ENCODE peak calls at places on chromosomes 6 and 20, in ten cellular contexts. I is trophoblast cell, Q is brain microvascular endothelial cell, U is neuronal stem cell, D is pancreas, Y is K562, X is GM23338, F is tibial nerve, V is tibial artery, P is lung. A is an unnamed sample.

GRCh38 chr20:3857405-3857804 is 10.8 kb downstream of the MAVS start:
- DNase-seq in I (no peak), Q (no peak), X (no peak), P (no peak), V (no peak), F (no peak), U (no peak), Y (no peak), D (no peak), A (no peak)

GRCh38 chr20:41347523-41348429 is 7.2 kb downstream of the LPIN3 start:
- DNase-seq in I (no peak), F (no peak), D (no peak), Y (no peak), X (no peak), V (no peak), P (no peak), U (no peak), Q (no peak), A (peak; percentile 34)

GRCh38 chr20:878511-879307 is 37.4 kb downstream of the ANGPT4 start:
- DNase-seq in D (no peak), U (peak; percentile 74), X (peak; percentile 84), I (peak; percentile 23), V (no peak), F (no peak), Y (peak; percentile 61), Q (no peak), P (no peak), A (no peak)

GRCh38 chr6:169841251-169841650 is 89.8 kb downstream of the ERMARD start:
- DNase-seq in V (peak; percentile 9), P (no peak), X (no peak), F (no peak), Y (no peak), D (no peak), I (no peak), Q (no peak), U (no peak), A (no peak)

GRCh38 chr6:43990275-43990626 is 137.0 kb downstream of the MRPL14 start:
- DNase-seq in P (no peak), U (no peak), Y (no peak), F (no peak), I (no peak), V (no peak), Q (no peak), X (no peak), D (no peak), A (peak; percentile 77)

GRCh38 chr6:39366875-39367618 is 44.5 kb upstream of the KCNK16 start:
- DNase-seq in V (no peak), U (no peak), Q (peak; percentile 17), F (no peak), I (no peak), X (no peak), Y (no peak), D (no peak), P (no peak), A (no peak)

GRCh38 chr6:135722679-135723078 is 128.8 kb upstream of the PDE7B start:
- DNase-seq in X (no peak), U (no peak), Q (peak; percentile 87), P (no peak), F (no peak), V (no peak), D (no peak), I (no peak), Y (no peak), A (no peak)

GRCh38 chr6:36914227-36914794 is 28.6 kb downstream of the C6orf89 start:
- DNase-seq in Q (no peak), U (no peak), X (peak; percentile 90), Y (no peak), F (no peak), V (no peak), P (peak; percentile 48), I (peak; percentile 10), D (no peak), A (peak; percentile 59)

GRCh38 chr6:43014434-43014909 is 423 bp downstream of the KLHDC3 start:
- DNase-seq in P (no peak), D (no peak), Q (peak; percentile 36), F (no peak), V (no peak), I (peak; percentile 26), U (no peak), Y (no peak), X (no peak), A (no peak)

GRCh38 chr20:32111763-32112162 is 2.2 kb downstream of the TM9SF4 start:
- DNase-seq in Y (no peak), F (no peak), V (peak; percentile 30), U (no peak), Q (no peak), P (no peak), I (no peak), D (no peak), X (no peak), A (no peak)

GRCh38 chr6:40439401-40439800 is 147.8 kb downstream of the LRFN2 start:
- DNase-seq in F (no peak), Q (no peak), X (peak; percentile 18), Y (no peak), D (no peak), P (no peak), V (no peak), U (no peak), I (no peak), A (no peak)

GRCh38 chr6:109456710-109457595 is 1.4 kb upstream of the MICAL1 start:
- DNase-seq in P (peak; percentile 74), D (no peak), Y (no peak), U (no peak), X (peak; percentile 19), Q (no peak), F (no peak), I (peak; percentile 27), V (peak; percentile 82), A (peak; percentile 86)

GRCh38 chr6:13425971-13426931 is 61.1 kb downstream of the GFOD1 start:
- DNase-seq in V (peak; percentile 46), X (no peak), I (peak; percentile 71), D (no peak), F (no peak), U (no peak), Y (no peak), Q (peak; percentile 24), P (no peak), A (peak; percentile 65)

GRCh38 chr20:24917797-24918578 is 31.1 kb upstream of the CST7 start:
- DNase-seq in X (peak; percentile 92), P (peak; percentile 56), Q (peak; percentile 61), V (peak; percentile 54), I (peak; percentile 80), U (peak; percentile 80), F (peak; percentile 55), D (peak; percentile 91), Y (peak; percentile 62), A (peak; percentile 90)

GRCh38 chr20:43357352-43357751 is 100.3 kb upstream of the SRSF6 start:
- DNase-seq in F (no peak), V (no peak), P (no peak), X (no peak), U (no peak), I (no peak), Y (no peak), Q (no peak), D (no peak), A (no peak)

GRCh38 chr6:39684790-39685485 is 40.3 kb downstream of the KIF6 start:
- DNase-seq in Q (no peak), Y (peak; percentile 14), U (no peak), X (no peak), I (peak; percentile 91), F (no peak), P (no peak), D (no peak), V (no peak), A (no peak)

DNA sequence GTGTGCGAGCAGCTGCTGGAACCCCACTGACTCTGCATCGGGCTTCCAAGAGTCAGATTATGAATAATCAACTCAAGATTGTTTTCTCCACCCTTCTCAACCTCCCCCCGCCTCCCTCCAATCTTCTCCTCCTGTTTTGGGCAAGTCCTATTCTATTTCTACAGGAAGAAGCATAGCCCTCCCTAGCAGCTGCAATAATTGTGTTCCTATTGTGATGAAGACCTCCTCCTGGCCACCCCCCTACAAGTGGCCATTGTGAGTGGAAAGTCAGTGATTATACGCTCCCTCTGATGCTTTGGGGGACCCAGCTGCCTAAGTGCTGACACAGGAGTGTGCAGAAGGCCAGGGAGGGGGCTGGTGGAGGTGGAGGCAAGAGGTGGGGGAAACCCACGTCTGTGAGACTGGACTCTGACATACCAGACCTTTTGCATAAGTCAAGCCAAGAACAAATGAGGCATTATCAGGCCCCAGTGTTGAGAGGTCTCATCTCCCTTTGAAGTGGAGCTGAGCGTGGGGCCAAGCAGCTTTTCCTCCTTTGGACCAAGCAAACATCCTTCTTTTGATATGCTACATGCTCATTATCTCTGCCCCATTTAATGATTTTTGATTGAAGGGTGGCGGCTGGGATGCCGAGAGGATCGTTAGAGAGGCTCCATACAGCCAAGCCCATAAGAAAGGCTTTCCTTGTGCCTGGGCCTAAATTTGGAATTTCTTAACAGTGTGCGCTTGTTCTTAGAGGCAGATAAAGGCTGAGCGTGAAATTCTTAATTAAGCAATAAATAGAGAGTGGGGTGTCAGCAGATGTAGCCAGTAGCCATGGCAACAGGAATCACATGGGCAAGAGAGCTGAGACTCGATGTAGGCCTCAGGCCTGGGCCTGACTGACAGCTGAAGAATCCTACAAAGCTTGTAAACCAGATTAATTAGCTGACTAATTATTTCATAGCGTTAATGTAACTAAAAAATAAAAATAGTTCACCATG is 244.6 kb downstream of the PKHD1 start:
- DNase-seq in U (peak; percentile 33), Y (no peak), P (no peak), V (no peak), X (no peak), D (no peak), F (no peak), Q (no peak), I (no peak), A (no peak)
- H3K4me3 ChIP-seq in U (peak overlapping the region; percentile 18), Y (no peak overlapping the region), P (no peak overlapping the region), V (no peak overlapping the region), X (no peak overlapping the region), D (no peak overlapping the region), F (no peak overlapping the region), Q (no peak overlapping the region), I (no peak overlapping the region), A (no peak overlapping the region)

DNA sequence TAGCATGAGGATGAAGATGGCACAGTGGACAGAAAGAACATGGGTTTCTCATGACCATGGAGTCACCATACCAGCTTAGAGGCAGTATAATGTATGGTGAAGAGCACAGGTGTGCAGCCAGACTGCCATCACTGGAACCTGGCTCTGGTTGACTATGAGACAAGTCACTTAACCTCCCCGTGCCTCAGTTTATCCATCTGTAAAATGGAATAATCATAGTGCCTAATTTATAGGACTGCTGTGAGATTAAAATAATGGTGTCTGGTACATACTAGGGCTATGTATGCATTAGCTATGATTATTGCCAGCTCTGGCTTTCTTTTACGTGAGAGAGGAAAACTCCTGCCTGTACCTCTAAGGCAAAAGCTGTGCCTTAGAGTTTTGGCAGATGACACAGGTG is 19.4 kb downstream of the SLC35B3 start:
- DNase-seq in Q (no peak), U (no peak), X (no peak), D (no peak), P (no peak), V (no peak), F (no peak), I (no peak), Y (no peak), A (no peak)
- H3K36me3 ChIP-seq in Q (peaks cover 19% of the 10 kb centered on the region), U (peaks cover 65% of the 10 kb centered on the region), X (peaks cover 13% of the 10 kb centered on the region), D (peaks cover 20% of the 10 kb centered on the region), P (peaks cover 20% of the 10 kb centered on the region), V (peaks cover 56% of the 10 kb centered on the region), F (no peaks in the 10 kb centered on the region), I (peaks cover 2% of the 10 kb centered on the region), Y (peaks cover 55% of the 10 kb centered on the region), A (peaks cover 7% of the 10 kb centered on the region)

GRCh38 chr6:74946961-74947360 is 258.9 kb downstream of the COL12A1 start:
- DNase-seq in U (no peak), P (no peak), F (no peak), Y (no peak), V (no peak), Q (peak; percentile 40), X (no peak), D (no peak), I (no peak), A (no peak)
- H3K4me3 ChIP-seq in U (no peak overlapping the region), P (no peak overlapping the region), F (no peak overlapping the region), Y (no peak overlapping the region), V (no peak overlapping the region), Q (no peak overlapping the region), X (no peak overlapping the region), D (no peak overlapping the region), I (no peak overlapping the region), A (no peak overlapping the region)

GRCh38 chr6:149779644-149779963 is 30.1 kb downstream of the PCMT1 start:
- DNase-seq in X (no peak), V (no peak), U (no peak), Q (no peak), Y (no peak), P (no peak), F (no peak), I (peak; percentile 46), D (no peak), A (no peak)
- H3K36me3 ChIP-seq in X (peaks cover 22% of the 10 kb centered on the region), V (peaks cover 18% of the 10 kb centered on the region), U (peaks cover 67% of the 10 kb centered on the region), Q (peaks cover 15% of the 10 kb centered on the region), Y (peaks cover 87% of the 10 kb centered on the region), P (peaks cover 4% of the 10 kb centered on the region), F (no peaks in the 10 kb centered on the region), I (peaks cover 19% of the 10 kb centered on the region), D (no peaks in the 10 kb centered on the region), A (no peaks in the 10 kb centered on the region)

A was measured in aorta.